ENCODE peak calls at places on chromosome 10, in nine cellular contexts. L is endodermal cell; W is cardiac muscle cell; O is hepatocyte; R is mammary epithelial cell; P is OCI-LY7; K is neuronal stem cell; B is body of pancreas; V is CD4-positive, alpha-beta memory T cell. S is an unnamed sample. For H3K36me3, the result is how much of the 10 kb centered on the place peaks cover.

GRCh38 chr10:122307669-122308486 is 36.8 kb downstream of the BTBD16 start:
- DNase-seq in L (peak), W (no peak), O (peak), R (peak), P (peak), K (no peak), B (peak), V (no peak), S (peak)

GRCh38 chr10:114767101-114767588 is 54.4 kb upstream of the FHIP2A start:
- DNase-seq in L (no peak), W (no peak), O (no peak), R (peak), P (no peak), K (no peak), B (peak), V (no peak), S (peak)

GRCh38 chr10:75403144-75404022 is 1.8 kb upstream of the ZNF503 start:
- DNase-seq in L (peak), W (peak), O (peak), R (peak), P (no peak), K (peak), B (peak), V (no peak), S (no peak)

GRCh38 chr10:35308809-35309208 is 27.5 kb upstream of the CCNY start:
- DNase-seq in L (no peak), W (no peak), O (no peak), R (no peak), P (no peak), K (no peak), B (no peak), V (no peak), S (no peak)

GRCh38 chr10:35640951-35641429 is 1.1 kb downstream of the FZD8 start:
- DNase-seq in L (peak), W (peak), O (peak), R (peak), P (peak), K (peak), B (peak), V (peak), S (peak)

GRCh38 chr10:79221110-79222051 is 125.9 kb upstream of the PPIF start:
- DNase-seq in L (no peak), W (peak), O (peak), R (no peak), P (no peak), K (no peak), B (peak), V (no peak), S (peak)

GRCh38 chr10:63466168-63466935 is 575 bp upstream of the JMJD1C start:
- DNase-seq in L (no peak), W (peak), O (peak), R (no peak), P (peak), K (no peak), B (peak), V (peak), S (peak)

GRCh38 chr10:70619271-70620019 is 16.9 kb upstream of the PRF1 start:
- DNase-seq in L (no peak), W (no peak), O (no peak), R (peak), P (no peak), K (no peak), B (no peak), V (no peak), S (peak)

GRCh38 chr10:91613411-91614253 is 19.2 kb downstream of the PPP1R3C start:
- DNase-seq in L (no peak), W (no peak), O (peak), R (peak), P (no peak), K (no peak), B (no peak), V (no peak), S (peak)

GRCh38 chr10:114632869-114633715 is 25.0 kb downstream of the ABLIM1 start:
- DNase-seq in L (peak), W (peak), O (peak), R (peak), P (no peak), K (no peak), B (peak), V (no peak), S (peak)

GRCh38 chr10:106043833-106044232 is 1120.7 kb downstream of the SORCS1 start:
- DNase-seq in L (no peak), W (no peak), O (peak), R (no peak), P (no peak), K (no peak), B (no peak), V (no peak), S (peak)

GRCh38 chr10:5196613-5197234 is at the start of gene AKR1C4:
- DNase-seq in L (no peak), W (no peak), O (peak), R (no peak), P (no peak), K (no peak), B (no peak), V (no peak), S (no peak)

GRCh38 chr10:103617362-103618026 is 124.0 kb downstream of the NEURL1 start:
- DNase-seq in L (no peak), W (no peak), O (no peak), R (no peak), P (no peak), K (no peak), B (no peak), V (no peak), S (no peak)

GRCh38 chr10:103619424-103620356 is 126.2 kb downstream of the NEURL1 start:
- DNase-seq in L (no peak), W (no peak), O (no peak), R (no peak), P (no peak), K (no peak), B (no peak), V (no peak), S (no peak)

GRCh38 chr10:103618027-103618385 is 124.5 kb downstream of the NEURL1 start:
- DNase-seq in L (no peak), W (no peak), O (no peak), R (no peak), P (no peak), K (no peak), B (no peak), V (no peak), S (no peak)

GRCh38 chr10:103620357-103620749 is 126.8 kb downstream of the NEURL1 start:
- DNase-seq in L (no peak), W (no peak), O (no peak), R (no peak), P (no peak), K (no peak), B (no peak), V (no peak), S (no peak)

GRCh38 chr10:103618575-103619423 is 125.3 kb downstream of the NEURL1 start:
- DNase-seq in L (no peak), W (no peak), O (no peak), R (no peak), P (no peak), K (no peak), B (peak), V (no peak), S (no peak)
- H3K36me3 ChIP-seq in L (under half), W (under half), O (under half), R (under half), P (under half), K (under half), B (under half), V (under half), S (under half)

GRCh38 chr10:43402176-43402575 is 6.8 kb downstream of the HNRNPF start:
- DNase-seq in L (no peak), W (no peak), O (no peak), R (no peak), P (no peak), K (no peak), B (no peak), V (no peak), S (no peak)

GRCh38 chr10:43407148-43407575 is 1.8 kb downstream of the HNRNPF start:
- DNase-seq in L (peak), W (peak), O (peak), R (peak), P (peak), K (no peak), B (peak), V (peak), S (peak)

GRCh38 chr10:43402880-43403452 is 6.0 kb downstream of the HNRNPF start:
- DNase-seq in L (no peak), W (no peak), O (no peak), R (no peak), P (no peak), K (no peak), B (no peak), V (no peak), S (no peak)

GRCh38 chr10:43403911-43404674 is 4.9 kb downstream of the HNRNPF start:
- DNase-seq in L (no peak), W (no peak), O (no peak), R (no peak), P (no peak), K (no peak), B (no peak), V (no peak), S (no peak)

DNA sequence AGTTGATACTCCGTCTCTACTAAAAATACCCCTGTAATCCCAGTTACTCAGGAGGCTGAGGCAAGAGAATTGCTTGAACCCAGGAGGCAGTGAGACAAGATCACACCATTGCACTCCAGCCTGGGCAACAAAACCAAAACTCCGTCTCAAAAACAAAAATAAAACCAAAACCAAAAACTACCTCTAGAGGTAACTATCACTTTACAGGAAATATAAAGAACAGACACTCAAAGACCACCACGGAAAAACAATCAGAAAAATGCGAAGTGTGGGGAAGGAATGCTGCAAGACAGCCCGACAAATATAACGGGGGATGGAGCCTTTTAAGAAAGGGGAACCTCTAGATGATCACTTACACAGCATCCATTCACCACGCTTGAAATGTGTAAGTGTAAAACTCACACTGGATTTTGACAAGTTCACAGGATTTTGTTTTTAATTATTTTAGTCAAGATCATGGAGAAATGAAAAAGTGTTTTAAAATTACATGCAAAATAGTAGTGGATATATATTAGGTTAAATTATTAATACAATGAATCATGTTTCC is 4.2 kb downstream of the HNRNPF start:
- DNase-seq in L (no peak), W (no peak), O (no peak), R (no peak), P (no peak), K (no peak), B (no peak), V (peak), S (no peak)
- H3K4me3 ChIP-seq in L (no peak), W (no peak), O (no peak), R (no peak), P (peak), K (no peak), B (no peak), V (peak), S (no peak)

GRCh38 chr10:13328588-13328987 is 19.5 kb downstream of the SEPHS1 start:
- DNase-seq in L (no peak), W (no peak), O (no peak), R (no peak), P (no peak), K (no peak), B (no peak), V (no peak), S (no peak)

GRCh38 chr10:13327516-13327915 is 20.6 kb downstream of the SEPHS1 start:
- DNase-seq in L (no peak), W (no peak), O (peak), R (no peak), P (no peak), K (no peak), B (no peak), V (no peak), S (no peak)

GRCh38 chr10:13331641-13332040 is 16.5 kb downstream of the SEPHS1 start:
- DNase-seq in L (no peak), W (no peak), O (no peak), R (no peak), P (no peak), K (no peak), B (no peak), V (no peak), S (peak)

GRCh38 chr10:13329565-13329964 is 18.5 kb downstream of the SEPHS1 start:
- DNase-seq in L (no peak), W (no peak), O (no peak), R (no peak), P (no peak), K (no peak), B (no peak), V (no peak), S (no peak)

DNA sequence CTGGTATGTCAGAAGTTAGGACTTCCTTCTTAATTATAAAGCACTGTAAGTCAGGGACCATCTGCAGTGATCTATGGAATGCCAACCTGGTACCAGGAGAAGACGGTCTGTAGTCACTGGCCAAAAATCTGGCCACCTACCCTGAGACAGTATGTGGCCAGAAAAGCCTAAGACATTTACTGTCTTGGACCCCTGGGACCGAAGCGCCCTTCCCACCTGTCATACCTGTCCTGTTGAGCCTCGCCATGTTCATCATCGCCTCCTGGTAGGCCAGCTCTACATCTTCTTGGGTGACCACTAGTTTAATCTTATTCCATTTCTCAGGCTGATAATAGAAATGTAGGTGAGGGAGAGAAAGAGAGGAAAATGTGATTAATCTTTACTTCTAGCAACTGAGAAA is 20.0 kb downstream of the SEPHS1 start:
- DNase-seq in L (no peak), W (no peak), O (no peak), R (no peak), P (no peak), K (no peak), B (no peak), V (no peak), S (no peak)
- H3K36me3 ChIP-seq in L (half or more), W (half or more), O (under half), R (under half), P (half or more), K (half or more), B (under half), V (under half), S (under half)

GRCh38 chr10:30456262-30456661 is 22.3 kb downstream of the MAP3K8 start:
- DNase-seq in L (no peak), W (no peak), O (no peak), R (no peak), P (peak), K (no peak), B (no peak), V (peak), S (no peak)

GRCh38 chr10:30454744-30455498 is 20.9 kb downstream of the MAP3K8 start:
- DNase-seq in L (no peak), W (no peak), O (peak), R (no peak), P (no peak), K (no peak), B (no peak), V (no peak), S (peak)

GRCh38 chr10:30459283-30459682 is 25.3 kb downstream of the MAP3K8 start:
- DNase-seq in L (no peak), W (no peak), O (peak), R (no peak), P (no peak), K (no peak), B (peak), V (no peak), S (peak)

GRCh38 chr10:30455816-30456215 is 21.8 kb downstream of the MAP3K8 start:
- DNase-seq in L (no peak), W (no peak), O (no peak), R (no peak), P (peak), K (no peak), B (no peak), V (peak), S (no peak)

DNA sequence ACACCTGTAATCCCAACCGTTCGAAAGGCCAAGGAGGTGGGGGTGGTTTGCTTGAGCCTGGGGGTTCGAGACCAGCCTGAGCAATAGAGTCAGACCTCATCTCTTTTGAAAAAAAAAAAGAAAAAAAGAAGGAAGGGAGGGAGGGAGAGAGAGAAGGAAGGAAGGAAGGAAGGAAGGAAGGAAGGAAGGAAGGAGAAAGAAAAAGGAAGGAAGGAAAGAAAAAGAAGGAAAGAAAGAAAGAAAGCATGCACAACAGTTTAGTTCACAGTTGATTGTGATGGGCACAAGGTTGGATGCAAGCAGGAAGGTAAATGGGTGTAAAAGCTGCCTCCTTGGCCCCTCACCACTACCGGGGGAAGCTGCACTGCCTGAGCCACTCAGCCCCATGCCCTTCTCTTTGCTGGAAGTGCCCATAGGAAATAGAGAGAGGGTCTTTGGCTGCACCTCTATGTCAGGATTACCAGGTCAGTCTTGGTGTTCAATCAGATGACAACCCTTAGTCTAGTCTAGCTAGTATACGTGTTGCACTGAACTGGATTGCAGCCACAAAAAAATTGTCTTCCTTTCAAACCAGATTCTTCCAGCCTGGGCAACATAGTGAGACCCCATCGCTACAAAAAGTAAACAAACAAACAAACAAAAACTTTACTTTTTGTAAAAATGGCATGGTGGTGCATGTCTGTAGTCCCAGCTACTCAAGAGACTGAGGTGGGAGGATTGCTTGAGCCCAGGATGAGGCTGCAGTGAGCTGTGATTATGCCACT is 20.0 kb downstream of the MAP3K8 start:
- DNase-seq in L (no peak), W (no peak), O (no peak), R (no peak), P (no peak), K (no peak), B (no peak), V (no peak), S (no peak)
- H3K4me3 ChIP-seq in L (no peak), W (no peak), O (no peak), R (no peak), P (no peak), K (no peak), B (no peak), V (no peak), S (no peak)

GRCh38 chr10:124974131-124974530 is 32.2 kb downstream of the ZRANB1 start:
- DNase-seq in L (no peak), W (no peak), O (no peak), R (no peak), P (no peak), K (no peak), B (no peak), V (no peak), S (no peak)
- H3K36me3 ChIP-seq in L (half or more), W (under half), O (under half), R (under half), P (under half), K (half or more), B (under half), V (under half), S (under half)

DNA sequence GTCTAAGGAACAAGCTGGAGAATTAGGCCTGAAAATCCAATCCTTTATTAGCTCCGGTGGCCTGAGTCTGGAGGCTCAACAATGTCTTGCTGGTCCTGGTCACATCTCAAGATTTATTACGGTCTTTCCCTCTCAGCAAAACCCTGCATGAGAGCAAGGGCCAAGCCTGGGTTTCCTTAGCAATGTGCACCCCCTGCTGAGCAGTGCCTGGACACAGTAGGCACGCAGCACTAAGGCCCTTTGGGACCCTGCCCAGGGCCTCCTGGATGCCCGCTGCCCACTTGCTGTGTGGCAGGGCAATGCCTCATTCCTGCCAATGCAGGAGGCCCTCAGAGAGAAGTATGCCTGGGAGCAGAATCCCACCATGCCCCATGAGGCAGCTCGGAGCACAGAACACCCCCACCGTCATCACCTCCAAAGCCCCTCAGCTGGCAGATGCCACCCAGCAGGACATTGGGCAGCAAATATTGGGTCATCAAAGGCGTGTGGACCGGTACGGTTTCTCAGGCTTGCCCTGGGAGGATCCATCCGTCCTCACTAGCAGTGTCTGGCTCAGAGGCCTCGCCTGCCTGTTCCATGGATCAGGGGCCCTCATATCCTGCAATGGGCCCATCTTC is 156.4 kb downstream of the OAT start:
- DNase-seq in L (no peak), W (no peak), O (no peak), R (no peak), P (peak), K (no peak), B (no peak), V (no peak), S (no peak)
- H3K4me3 ChIP-seq in L (no peak), W (no peak), O (no peak), R (no peak), P (no peak), K (no peak), B (no peak), V (no peak), S (no peak)

GRCh38 chr10:109894516-109894915 is 28.8 kb downstream of the XPNPEP1 start:
- DNase-seq in L (peak), W (no peak), O (no peak), R (peak), P (no peak), K (no peak), B (peak), V (no peak), S (no peak)
- H3K36me3 ChIP-seq in L (under half), W (under half), O (under half), R (under half), P (half or more), K (under half), B (under half), V (under half), S (under half)

DNA sequence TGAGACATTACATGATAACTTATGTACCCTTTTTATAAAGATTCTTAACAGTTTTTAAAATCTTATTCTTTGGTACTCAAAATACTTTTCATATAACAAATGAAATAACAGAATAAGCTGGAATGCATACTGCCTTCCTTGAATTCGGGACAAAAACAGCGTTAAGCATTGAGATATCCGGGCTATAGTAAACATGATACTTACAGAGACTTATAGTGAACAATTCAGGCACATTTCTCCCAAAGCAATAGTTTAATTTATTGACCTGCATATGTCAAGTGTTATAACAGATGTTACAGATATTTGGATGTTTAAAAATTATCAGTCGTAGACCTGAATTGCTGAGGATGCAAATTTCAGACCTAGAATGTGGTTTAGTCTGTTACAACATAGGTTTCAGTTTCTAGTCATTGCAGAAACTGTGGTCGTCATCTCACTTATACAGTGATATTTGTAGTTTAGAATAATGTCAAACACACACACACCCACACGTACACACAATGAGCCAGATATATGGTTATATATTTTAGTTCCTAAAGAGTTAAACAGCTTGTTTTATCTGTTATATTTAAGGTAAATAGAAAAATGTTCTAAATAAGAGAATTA is 85.1 kb downstream of the VTI1A start:
- DNase-seq in L (no peak), W (no peak), O (no peak), R (no peak), P (no peak), K (no peak), B (no peak), V (peak), S (no peak)
- H3K4me3 ChIP-seq in L (no peak), W (no peak), O (no peak), R (no peak), P (peak), K (no peak), B (no peak), V (no peak), S (no peak)